ENCODE peak calls at places on chromosomes 3 and 15, in seven cellular contexts. I is SK-N-SH, F is GM23248, J is hepatocyte, Y is neural progenitor cell, G is HCT116, M is PC-3. U is an unnamed sample.

GRCh38 chr15:90930861-90931629 is 1.3 kb downstream of the HDDC3 start:
- DNase-seq in I (no peak), F (peak), J (no peak), Y (no peak), G (no peak), M (no peak), U (peak)

GRCh38 chr3:170470063-170471006 is 51.7 kb downstream of the CLDN11 start:
- DNase-seq in I (no peak), F (peak), J (no peak), Y (no peak), G (no peak), M (no peak), U (no peak)

GRCh38 chr3:99789322-99789721 is 28.3 kb upstream of the CMSS1 start:
- DNase-seq in I (peak), F (peak), J (peak), Y (peak), G (peak), M (peak), U (peak)

GRCh38 chr15:74399511-74400312 is 32.3 kb upstream of the CYP11A1 start:
- DNase-seq in I (no peak), F (peak), J (no peak), Y (no peak), G (no peak), M (peak), U (peak)

GRCh38 chr15:50304856-50305255 is 39.3 kb upstream of the HDC start:
- DNase-seq in I (no peak), F (no peak), J (no peak), Y (no peak), G (no peak), M (no peak), U (no peak)

GRCh38 chr15:37142371-37142770 is 42.0 kb upstream of the MEIS2 start:
- DNase-seq in I (no peak), F (peak), J (no peak), Y (no peak), G (no peak), M (no peak), U (no peak)

GRCh38 chr15:91318976-91319714 is 219.1 kb downstream of the SV2B start:
- DNase-seq in I (no peak), F (no peak), J (no peak), Y (no peak), G (no peak), M (no peak), U (no peak)

GRCh38 chr3:177676947-177677587 is 479.8 kb upstream of the TBL1XR1 start:
- DNase-seq in I (no peak), F (no peak), J (peak), Y (peak), G (no peak), M (no peak), U (no peak)

GRCh38 chr3:150237490-150237889 is 170.6 kb upstream of the TSC22D2 start:
- DNase-seq in I (no peak), F (peak), J (no peak), Y (no peak), G (peak), M (peak), U (no peak)

GRCh38 chr15:25848325-25848724 is 14.8 kb downstream of the ATP10A start:
- DNase-seq in I (no peak), F (no peak), J (no peak), Y (no peak), G (no peak), M (no peak), U (no peak)

GRCh38 chr3:13110678-13111116 is 37.5 kb upstream of the IQSEC1 start:
- DNase-seq in I (no peak), F (no peak), J (peak), Y (peak), G (no peak), M (peak), U (peak)

GRCh38 chr3:127794972-127795371 is 27.3 kb downstream of the MGLL start:
- DNase-seq in I (no peak), F (no peak), J (no peak), Y (no peak), G (no peak), M (no peak), U (no peak)

GRCh38 chr15:93486407-93487117 is 397.6 kb upstream of the RGMA start:
- DNase-seq in I (no peak), F (no peak), J (no peak), Y (no peak), G (no peak), M (no peak), U (no peak)

GRCh38 chr15:25089577-25089976 is 134.8 kb downstream of the SNRPN start:
- DNase-seq in I (no peak), F (no peak), J (no peak), Y (no peak), G (no peak), M (no peak), U (no peak)

GRCh38 chr15:69812881-69813280 is 284.8 kb downstream of the TLE3 start:
- DNase-seq in I (peak), F (peak), J (peak), Y (peak), G (peak), M (no peak), U (peak)

GRCh38 chr15:62413147-62413546 is 248.1 kb upstream of the C2CD4B start:
- DNase-seq in I (peak), F (peak), J (no peak), Y (no peak), G (no peak), M (no peak), U (no peak)

DNA sequence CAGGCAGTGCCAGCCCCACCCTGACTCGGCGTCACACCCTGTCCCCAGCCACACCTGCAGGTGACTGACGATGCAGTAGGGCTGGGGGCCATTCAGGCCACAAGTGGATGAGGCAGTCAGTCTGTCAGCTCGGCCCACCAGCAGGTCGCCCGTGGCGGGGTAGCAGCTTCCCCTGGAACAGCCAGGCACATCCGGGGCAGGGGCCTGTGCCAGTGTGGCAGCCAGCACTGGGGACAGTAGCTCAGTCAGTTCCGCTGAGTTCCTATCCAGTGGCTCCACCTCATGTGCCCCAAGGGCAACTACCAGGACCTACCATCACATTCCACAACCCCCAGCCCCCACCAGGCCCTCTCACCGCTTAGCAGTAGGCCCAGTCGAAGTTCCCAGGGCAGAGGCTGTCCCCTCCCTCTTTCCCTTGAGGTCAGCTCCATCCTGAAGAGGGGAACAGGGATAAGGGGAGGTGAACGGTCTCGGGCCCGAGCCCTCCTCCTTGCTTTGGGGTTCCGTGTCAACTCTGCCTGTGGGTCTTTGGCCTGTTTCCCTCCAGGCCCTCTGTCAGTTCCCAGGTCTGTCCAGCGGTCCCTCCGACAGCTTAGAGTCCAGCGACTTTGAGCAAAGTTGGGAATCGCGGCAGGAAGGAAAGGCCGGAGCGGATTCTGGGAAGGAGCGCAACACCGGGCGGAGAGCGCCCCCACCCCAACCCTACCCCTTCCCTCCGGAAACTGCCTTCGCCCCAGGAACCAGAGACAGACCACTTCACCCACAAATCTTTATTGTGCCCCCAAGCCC is at the start of gene LAMB2:
- DNase-seq in I (peak), F (peak), J (peak), Y (peak), G (peak), M (peak), U (no peak)
- H3K4me2 ChIP-seq in I (peak), F (peak), J (peak), Y (peak), G (peak), M (peak), U (no peak)

DNA sequence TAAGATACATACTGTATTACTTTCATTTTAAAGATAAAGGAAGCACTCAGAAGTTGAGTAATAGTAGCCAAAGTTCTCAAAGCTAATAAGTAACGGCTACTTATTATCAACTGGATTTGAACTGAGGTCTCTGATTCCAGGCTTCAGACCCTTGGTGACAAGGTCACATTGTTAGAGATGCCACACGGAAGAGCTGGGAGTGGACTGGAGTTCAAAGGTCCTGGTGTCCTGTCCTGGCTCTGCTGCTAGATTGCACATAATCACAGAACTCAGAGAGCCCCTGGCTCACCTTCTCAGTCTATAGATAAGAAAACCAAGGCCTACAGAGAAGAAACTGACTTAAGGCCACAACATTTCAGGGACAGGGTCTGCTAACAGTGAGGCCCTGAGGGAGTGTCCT is 75.3 kb downstream of the MYLK start:
- DNase-seq in I (no peak), F (no peak), J (no peak), Y (no peak), G (no peak), M (no peak), U (no peak)
- H3K27ac ChIP-seq in I (peak), F (no peak), J (no peak), Y (no peak), G (no peak), M (no peak), U (no peak)

GRCh38 chr15:71788646-71789579 is 21.4 kb upstream of the NR2E3 start:
- DNase-seq in I (no peak), F (no peak), J (peak), Y (no peak), G (no peak), M (no peak), U (no peak)
- TF ChIP-seq EZH2phosphoT487 in I (no peak), F (no peak), J (no peak), Y (no peak), G (no peak), M (no peak), U (no peak)

GRCh38 chr15:71279757-71280141 is 164.5 kb downstream of the THSD4 start:
- DNase-seq in I (no peak), F (peak), J (no peak), Y (no peak), G (no peak), M (no peak), U (no peak)
- H3K4me2 ChIP-seq in I (peak), F (no peak), J (no peak), Y (no peak), G (no peak), M (peak), U (no peak)

GRCh38 chr3:133464573-133464972 is 64.7 kb downstream of the BFSP2 start:
- DNase-seq in I (peak), F (peak), J (no peak), Y (peak), G (no peak), M (peak), U (peak)

GRCh38 chr3:133459400-133459799 is 59.5 kb downstream of the BFSP2 start:
- DNase-seq in I (no peak), F (peak), J (no peak), Y (peak), G (no peak), M (no peak), U (no peak)

GRCh38 chr3:133463441-133463860 is 63.6 kb downstream of the BFSP2 start:
- DNase-seq in I (no peak), F (no peak), J (no peak), Y (no peak), G (no peak), M (no peak), U (peak)

GRCh38 chr3:133460809-133461208 is 61.0 kb downstream of the BFSP2 start:
- DNase-seq in I (no peak), F (no peak), J (no peak), Y (no peak), G (no peak), M (no peak), U (peak)

GRCh38 chr3:133461291-133461690 is 61.4 kb downstream of the BFSP2 start:
- DNase-seq in I (no peak), F (no peak), J (peak), Y (no peak), G (no peak), M (peak), U (no peak)
- H3K27ac ChIP-seq in I (no peak), F (no peak), J (peak), Y (no peak), G (no peak), M (no peak), U (peak)

GRCh38 chr15:42937143-42937542 is 16.6 kb upstream of the TTBK2 start:
- DNase-seq in I (no peak), F (no peak), J (no peak), Y (no peak), G (no peak), M (no peak), U (no peak)

GRCh38 chr15:42931702-42932486 is 11.3 kb upstream of the TTBK2 start:
- DNase-seq in I (no peak), F (no peak), J (no peak), Y (no peak), G (no peak), M (no peak), U (no peak)

GRCh38 chr15:42932833-42933515 is 12.4 kb upstream of the TTBK2 start:
- DNase-seq in I (no peak), F (no peak), J (no peak), Y (no peak), G (no peak), M (no peak), U (no peak)

GRCh38 chr15:42929449-42929848 is 8.9 kb upstream of the TTBK2 start:
- DNase-seq in I (no peak), F (no peak), J (no peak), Y (no peak), G (no peak), M (no peak), U (no peak)

GRCh38 chr15:42933886-42934667 is 13.5 kb upstream of the TTBK2 start:
- DNase-seq in I (no peak), F (no peak), J (no peak), Y (no peak), G (no peak), M (peak), U (no peak)
- TF ChIP-seq EZH2phosphoT487 in I (no peak), F (no peak), J (no peak), Y (no peak), G (no peak), M (no peak), U (no peak)

DNA sequence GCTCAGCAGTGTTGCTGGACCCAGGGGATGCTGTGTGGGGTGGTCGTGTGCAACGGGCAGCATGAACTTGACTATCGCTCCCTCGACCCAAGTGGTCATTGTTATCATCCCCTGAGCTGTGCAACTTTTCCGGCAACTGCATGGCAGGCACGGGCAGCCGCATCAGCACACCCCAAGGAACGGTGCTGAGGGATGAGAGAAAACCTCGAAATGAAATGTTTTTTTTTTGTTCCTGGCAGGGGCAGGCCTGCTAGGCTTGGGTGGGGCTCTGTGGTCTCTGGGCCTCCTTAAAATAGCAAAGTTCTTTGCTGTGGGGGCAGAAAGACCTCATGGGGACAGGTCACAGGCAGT is 51.4 kb downstream of the CORO2B start:
- DNase-seq in I (no peak), F (no peak), J (no peak), Y (no peak), G (no peak), M (no peak), U (peak)
- H3K4me2 ChIP-seq in I (no peak), F (no peak), J (no peak), Y (no peak), G (no peak), M (no peak), U (peak)

GRCh38 chr3:105465251-105465853 is 98.6 kb downstream of the ALCAM start:
- DNase-seq in I (no peak), F (peak), J (no peak), Y (no peak), G (no peak), M (no peak), U (no peak)
- H3K27ac ChIP-seq in I (peak), F (peak), J (no peak), Y (no peak), G (no peak), M (no peak), U (no peak)

GRCh38 chr15:39969871-39970270 is 36.0 kb downstream of the EIF2AK4 start:
- DNase-seq in I (no peak), F (peak), J (no peak), Y (no peak), G (peak), M (no peak), U (no peak)

GRCh38 chr15:39979606-39980005 is 45.7 kb downstream of the EIF2AK4 start:
- DNase-seq in I (no peak), F (no peak), J (no peak), Y (no peak), G (no peak), M (no peak), U (no peak)

GRCh38 chr15:39976291-39977274 is 42.7 kb downstream of the EIF2AK4 start:
- DNase-seq in I (peak), F (peak), J (peak), Y (peak), G (no peak), M (peak), U (peak)

GRCh38 chr15:39969002-39969394 is 35.1 kb downstream of the EIF2AK4 start:
- DNase-seq in I (no peak), F (no peak), J (no peak), Y (no peak), G (no peak), M (no peak), U (no peak)

DNA sequence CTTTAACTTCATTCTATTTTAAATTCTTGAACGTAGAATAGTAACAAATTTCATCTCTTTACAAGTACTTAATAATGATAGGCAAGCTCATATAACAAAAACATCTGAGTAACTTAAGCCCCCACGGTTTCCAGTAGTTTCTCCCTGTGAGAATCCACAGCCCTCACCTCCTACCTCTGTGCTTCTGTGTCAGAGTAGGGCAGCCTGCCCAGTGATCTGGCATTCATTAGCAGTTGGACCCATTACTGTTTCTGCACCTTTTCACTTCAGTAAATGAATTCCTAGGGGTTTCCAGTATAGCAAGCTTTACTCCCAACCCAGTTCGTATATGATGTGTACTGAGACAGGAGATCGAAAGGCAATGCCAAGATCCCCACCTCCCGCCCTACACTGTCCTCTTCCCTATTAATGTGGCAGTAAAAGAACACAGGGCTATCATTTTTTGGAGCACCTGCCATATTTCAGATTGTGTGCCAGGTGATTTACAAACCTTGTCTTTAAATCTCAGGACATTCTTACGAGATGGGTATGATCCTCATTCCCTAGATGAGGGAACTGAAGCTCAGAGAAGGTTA is 40.8 kb downstream of the EIF2AK4 start:
- DNase-seq in I (no peak), F (peak), J (no peak), Y (no peak), G (no peak), M (no peak), U (no peak)
- TF ChIP-seq EZH2phosphoT487 in I (no peak), F (no peak), J (no peak), Y (no peak), G (no peak), M (no peak), U (no peak)

DNA sequence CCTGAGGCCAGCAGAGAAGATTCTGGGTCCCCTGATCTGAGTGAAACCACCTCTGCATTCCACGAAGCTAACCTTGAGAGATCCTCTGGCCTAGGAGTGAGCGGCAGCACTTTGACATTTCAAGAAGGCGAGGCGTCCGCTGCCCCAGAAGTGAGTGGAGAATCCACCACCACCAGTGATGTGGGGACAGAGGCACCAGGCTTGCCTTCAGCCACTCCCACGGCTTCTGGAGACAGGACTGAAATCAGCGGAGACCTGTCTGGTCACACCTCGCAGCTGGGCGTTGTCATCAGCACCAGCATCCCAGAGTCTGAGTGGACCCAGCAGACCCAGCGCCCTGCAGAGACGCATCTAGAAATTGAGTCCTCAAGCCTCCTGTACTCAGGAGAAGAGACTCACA is 36.4 kb downstream of the HAPLN3 start:
- DNase-seq in I (no peak), F (no peak), J (no peak), Y (no peak), G (no peak), M (no peak), U (no peak)
- H3K4me2 ChIP-seq in I (no peak), F (no peak), J (no peak), Y (no peak), G (no peak), M (no peak), U (no peak)